ENCODE peak calls at places on chromosomes 12 and 14, in nine cellular contexts. One of them, this sample, is unnamed.

GRCh38 chr14:93096923-93097322 is 18.8 kb downstream of the ITPK1 start:
- DNase-seq in iPS-NIHi11: no peak
- DNase-seq in nucleus accumbens: no peak
- DNase-seq in fibroblast of the aortic adventitia: no peak
- DNase-seq in posterior vena cava: no peak
- DNase-seq in GM04504: no peak
- DNase-seq in naive thymus-derived CD4-positive, alpha-beta T cell: no peak
- DNase-seq in left lung: no peak
- DNase-seq in nephron progenitor cell: no peak
- DNase-seq in this sample: peak; percentile 64

GRCh38 chr12:131840643-131841416 is 12.6 kb downstream of the MMP17 start:
- DNase-seq in iPS-NIHi11: no peak
- DNase-seq in nucleus accumbens: no peak
- DNase-seq in fibroblast of the aortic adventitia: no peak
- DNase-seq in posterior vena cava: no peak
- DNase-seq in GM04504: no peak
- DNase-seq in naive thymus-derived CD4-positive, alpha-beta T cell: no peak
- DNase-seq in left lung: no peak
- DNase-seq in nephron progenitor cell: no peak
- DNase-seq in this sample: no peak

GRCh38 chr14:23030936-23031335 is 3.8 kb downstream of the PSMB5 start:
- DNase-seq in iPS-NIHi11: no peak
- DNase-seq in nucleus accumbens: no peak
- DNase-seq in fibroblast of the aortic adventitia: no peak
- DNase-seq in posterior vena cava: no peak
- DNase-seq in GM04504: no peak
- DNase-seq in naive thymus-derived CD4-positive, alpha-beta T cell: no peak
- DNase-seq in left lung: no peak
- DNase-seq in nephron progenitor cell: no peak
- DNase-seq in this sample: no peak

GRCh38 chr14:100076133-100076532 is 10.9 kb downstream of the EVL start:
- DNase-seq in iPS-NIHi11: peak; percentile 25
- DNase-seq in nucleus accumbens: no peak
- DNase-seq in fibroblast of the aortic adventitia: peak; percentile 27
- DNase-seq in posterior vena cava: no peak
- DNase-seq in GM04504: no peak
- DNase-seq in naive thymus-derived CD4-positive, alpha-beta T cell: no peak
- DNase-seq in left lung: no peak
- DNase-seq in nephron progenitor cell: no peak
- DNase-seq in this sample: no peak

GRCh38 chr12:26292596-26292995 is 97.2 kb downstream of the SSPN start:
- DNase-seq in iPS-NIHi11: no peak
- DNase-seq in nucleus accumbens: no peak
- DNase-seq in fibroblast of the aortic adventitia: no peak
- DNase-seq in posterior vena cava: no peak
- DNase-seq in GM04504: no peak
- DNase-seq in naive thymus-derived CD4-positive, alpha-beta T cell: no peak
- DNase-seq in left lung: no peak
- DNase-seq in nephron progenitor cell: no peak
- DNase-seq in this sample: no peak

GRCh38 chr14:104795468-104795780 is at the start of gene AKT1:
- DNase-seq in iPS-NIHi11: peak; percentile 76
- DNase-seq in nucleus accumbens: no peak
- DNase-seq in fibroblast of the aortic adventitia: no peak
- DNase-seq in posterior vena cava: no peak
- DNase-seq in GM04504: no peak
- DNase-seq in naive thymus-derived CD4-positive, alpha-beta T cell: no peak
- DNase-seq in left lung: peak; percentile 92
- DNase-seq in nephron progenitor cell: no peak
- DNase-seq in this sample: no peak

GRCh38 chr14:64702493-64703392 is 1.5 kb upstream of the PLEKHG3 start:
- DNase-seq in iPS-NIHi11: peak; percentile 82
- DNase-seq in nucleus accumbens: no peak
- DNase-seq in fibroblast of the aortic adventitia: no peak
- DNase-seq in posterior vena cava: no peak
- DNase-seq in GM04504: no peak
- DNase-seq in naive thymus-derived CD4-positive, alpha-beta T cell: peak; percentile 19
- DNase-seq in left lung: peak; percentile 86
- DNase-seq in nephron progenitor cell: peak; percentile 73
- DNase-seq in this sample: no peak

GRCh38 chr14:79275367-79275655 is 936.0 kb downstream of the DIO2 start:
- DNase-seq in iPS-NIHi11: no peak
- DNase-seq in nucleus accumbens: no peak
- DNase-seq in fibroblast of the aortic adventitia: no peak
- DNase-seq in posterior vena cava: no peak
- DNase-seq in GM04504: no peak
- DNase-seq in naive thymus-derived CD4-positive, alpha-beta T cell: no peak
- DNase-seq in left lung: no peak
- DNase-seq in nephron progenitor cell: no peak
- DNase-seq in this sample: no peak

GRCh38 chr12:110280784-110281548 is at the start of gene ATP2A2:
- DNase-seq in iPS-NIHi11: peak; percentile 98
- DNase-seq in nucleus accumbens: peak; percentile 45
- DNase-seq in fibroblast of the aortic adventitia: peak; percentile 81
- DNase-seq in posterior vena cava: peak; percentile 97
- DNase-seq in GM04504: peak; percentile 83
- DNase-seq in naive thymus-derived CD4-positive, alpha-beta T cell: peak; percentile 92
- DNase-seq in left lung: peak; percentile 97
- DNase-seq in nephron progenitor cell: peak; percentile 88
- DNase-seq in this sample: peak; percentile 90

GRCh38 chr14:53367631-53368030 is 214.5 kb upstream of the DDHD1 start:
- DNase-seq in iPS-NIHi11: no peak
- DNase-seq in nucleus accumbens: no peak
- DNase-seq in fibroblast of the aortic adventitia: peak; percentile 90
- DNase-seq in posterior vena cava: no peak
- DNase-seq in GM04504: no peak
- DNase-seq in naive thymus-derived CD4-positive, alpha-beta T cell: no peak
- DNase-seq in left lung: no peak
- DNase-seq in nephron progenitor cell: no peak
- DNase-seq in this sample: no peak

GRCh38 chr12:12807970-12808702 is 5.0 kb upstream of the DDX47 start:
- DNase-seq in iPS-NIHi11: no peak
- DNase-seq in nucleus accumbens: no peak
- DNase-seq in fibroblast of the aortic adventitia: peak; percentile 62
- DNase-seq in posterior vena cava: no peak
- DNase-seq in GM04504: no peak
- DNase-seq in naive thymus-derived CD4-positive, alpha-beta T cell: peak; percentile 86
- DNase-seq in left lung: no peak
- DNase-seq in nephron progenitor cell: peak; percentile 17
- DNase-seq in this sample: peak; percentile 44